ENCODE peak calls at places on chromosome 6, in seven cellular contexts. E is IMR-90, X is fibroblast of lung, V is MM.1S, G is spleen, C is astrocyte of the cerebellum, O is HFF-Myc. F is an unnamed sample.

GRCh38 chr6:130362128-130362527 is 3.7 kb upstream of the TMEM200A start:
- DNase-seq in C (no peak), E (no peak), O (no peak), G (no peak), X (no peak), V (no peak), F (no peak)

GRCh38 chr6:29685718-29686326 is 4.9 kb upstream of the ZFP57 start:
- DNase-seq in V (no peak), G (no peak), O (no peak), C (no peak), X (no peak), E (no peak), F (no peak)

GRCh38 chr6:119261944-119262284 is 87.6 kb downstream of the MAN1A1 start:
- DNase-seq in C (no peak), X (no peak), G (no peak), E (no peak), V (no peak), O (no peak), F (no peak)

GRCh38 chr6:142455957-142456589 is 154.3 kb downstream of the ADGRG6 start:
- DNase-seq in C (no peak), O (no peak), G (no peak), X (no peak), V (no peak), E (no peak), F (no peak)

GRCh38 chr6:56637640-56638039 is 5.0 kb downstream of the DST start:
- DNase-seq in V (peak), G (no peak), X (peak), E (peak), O (peak), C (peak), F (no peak)

GRCh38 chr6:43773050-43773956 is 3.3 kb downstream of the VEGFA start:
- DNase-seq in X (peak), O (no peak), G (peak), V (peak), C (no peak), E (peak), F (no peak)

GRCh38 chr6:33609444-33610034 is 11.6 kb upstream of the ITPR3 start:
- DNase-seq in E (peak), X (peak), G (no peak), V (no peak), C (no peak), O (no peak), F (no peak)

GRCh38 chr6:133432021-133432989 is 191.1 kb downstream of the EYA4 start:
- DNase-seq in G (no peak), C (no peak), X (no peak), V (no peak), O (no peak), E (no peak), F (no peak)

GRCh38 chr6:123742626-123743025 is 61.0 kb upstream of the NKAIN2 start:
- DNase-seq in E (no peak), C (peak), O (no peak), G (no peak), X (peak), V (no peak), F (no peak)

GRCh38 chr6:52725133-52725529 is 38.1 kb downstream of the GSTA2 start:
- DNase-seq in G (no peak), V (no peak), C (no peak), O (no peak), X (no peak), E (no peak), F (no peak)

GRCh38 chr6:106360410-106360988 is at the start of gene CRYBG1:
- DNase-seq in G (peak), X (no peak), V (peak), O (no peak), C (no peak), E (no peak), F (no peak)

GRCh38 chr6:71965404-71965803 is 79.1 kb downstream of the RIMS1 start:
- DNase-seq in X (peak), E (no peak), V (no peak), C (no peak), G (no peak), O (no peak), F (no peak)

GRCh38 chr6:1945235-1945832 is 300.1 kb downstream of the GMDS start:
- DNase-seq in V (no peak), E (no peak), G (no peak), C (no peak), X (no peak), O (no peak), F (no peak)
- TF ChIP-seq CTCF in V (no peak), E (no peak), G (no peak), C (no peak), X (no peak), O (no peak), F (no peak)

GRCh38 chr6:11460001-11460668 is 77.4 kb upstream of the TMEM170B start:
- DNase-seq in X (peak), G (no peak), C (no peak), O (peak), E (peak), V (peak), F (no peak)
- TF ChIP-seq CTCF in X (no peak), G (peak), C (no peak), O (peak), E (no peak), V (peak), F (peak)

GRCh38 chr6:3750324-3751018 is 1.0 kb downstream of the PXDC1 start:
- DNase-seq in G (peak), V (no peak), E (peak), C (no peak), X (peak), O (no peak), F (no peak)

GRCh38 chr6:3752538-3753227 is 1.2 kb upstream of the PXDC1 start:
- DNase-seq in O (no peak), V (no peak), X (no peak), C (no peak), G (no peak), E (no peak), F (no peak)

GRCh38 chr6:3753228-3753795 is 1.8 kb upstream of the PXDC1 start:
- DNase-seq in G (no peak), E (no peak), V (no peak), X (no peak), O (no peak), C (no peak), F (no peak)

GRCh38 chr6:3751019-3751729 is at the start of gene PXDC1:
- DNase-seq in C (no peak), O (no peak), G (peak), X (no peak), E (no peak), V (no peak), F (no peak)

GRCh38 chr6:3751730-3752537 is 421 bp upstream of the PXDC1 start:
- DNase-seq in E (peak), O (no peak), C (peak), X (peak), V (peak), G (peak), F (no peak)
- TF ChIP-seq CTCF in E (peak), O (no peak), C (peak), X (peak), V (peak), G (peak), F (peak)

GRCh38 chr6:95364016-95364604 is 213.2 kb upstream of the MANEA start:
- DNase-seq in E (peak), O (no peak), G (no peak), X (peak), C (peak), V (peak), F (no peak)
- TF ChIP-seq CTCF in E (peak), O (no peak), G (no peak), X (peak), C (peak), V (peak), F (peak)

GRCh38 chr6:82989891-82990290 is 75.8 kb downstream of the UBE3D start:
- DNase-seq in C (no peak), V (no peak), E (no peak), X (no peak), O (peak), G (no peak), F (no peak)
- TF ChIP-seq CTCF in C (no peak), V (no peak), E (no peak), X (no peak), O (no peak), G (no peak), F (no peak)

GRCh38 chr6:96542702-96543101 is 20.2 kb upstream of the FHL5 start:
- DNase-seq in E (no peak), C (no peak), O (no peak), V (no peak), G (no peak), X (no peak), F (no peak)
- TF ChIP-seq CTCF in E (peak), C (peak), O (peak), V (peak), G (no peak), X (peak), F (peak)

DNA sequence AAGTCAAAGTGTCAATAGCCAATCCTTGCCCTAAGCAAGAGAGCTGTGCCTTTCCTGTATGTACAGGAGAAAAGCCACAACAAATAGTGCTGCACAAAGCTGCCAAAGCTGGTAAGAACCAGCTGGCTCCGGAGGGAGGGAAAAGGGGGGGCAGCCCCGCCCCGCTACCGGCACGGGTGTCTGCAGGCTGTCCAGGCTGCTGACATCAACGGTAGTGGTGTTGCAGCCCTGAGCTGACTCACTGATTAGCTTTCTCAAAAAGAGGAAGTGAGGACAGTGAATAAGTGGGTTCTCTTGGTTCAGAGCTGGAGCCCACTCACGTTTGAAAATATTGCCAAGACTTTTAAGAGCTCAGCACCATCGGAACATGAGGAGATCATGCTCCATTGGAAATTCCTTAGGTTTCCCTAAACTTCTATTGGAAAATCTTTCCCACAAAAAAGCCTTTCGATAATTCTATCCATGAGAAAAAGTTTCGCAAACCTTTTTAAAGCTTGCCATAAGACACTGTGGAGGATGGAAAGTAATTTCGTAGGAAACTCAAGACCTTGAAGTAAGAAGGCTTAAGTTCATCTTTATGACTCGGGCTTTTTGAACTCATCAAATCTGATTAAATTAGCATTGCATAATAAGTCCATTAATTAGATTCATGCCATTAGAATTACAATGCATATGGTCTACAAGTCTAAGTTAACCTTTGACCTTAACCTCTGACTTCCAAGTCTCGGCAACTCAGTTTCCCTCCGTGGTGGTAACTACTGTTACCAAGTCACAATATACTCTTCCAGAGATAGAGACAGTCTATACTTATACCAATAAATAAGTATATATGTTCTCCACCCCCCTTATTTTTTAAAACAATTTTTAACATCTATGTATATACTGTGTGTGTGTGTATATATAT is 67.0 kb downstream of the TNFRSF21 start:
- DNase-seq in E (peak), X (peak), V (peak), G (peak), O (peak), C (peak), F (no peak)
- TF ChIP-seq CTCF in E (no peak), X (no peak), V (no peak), G (no peak), O (no peak), C (no peak), F (no peak)

GRCh38 chr6:1314617-1315016 is 2.7 kb downstream of the FOXQ1 start:
- DNase-seq in C (no peak), X (no peak), E (no peak), O (no peak), V (no peak), G (no peak), F (no peak)

GRCh38 chr6:1313364-1313754 is 1.5 kb downstream of the FOXQ1 start:
- DNase-seq in G (no peak), C (no peak), O (no peak), V (no peak), E (no peak), X (no peak), F (no peak)

GRCh38 chr6:1315201-1315559 is 3.3 kb downstream of the FOXQ1 start:
- DNase-seq in V (no peak), G (no peak), X (no peak), C (no peak), O (no peak), E (no peak), F (no peak)

GRCh38 chr6:1312444-1313363 is 806 bp downstream of the FOXQ1 start:
- DNase-seq in O (no peak), V (no peak), G (no peak), E (no peak), C (no peak), X (no peak), F (no peak)

GRCh38 chr6:1313755-1314503 is 2.0 kb downstream of the FOXQ1 start:
- DNase-seq in C (no peak), E (no peak), O (no peak), X (no peak), G (no peak), V (no peak), F (no peak)
- TF ChIP-seq CTCF in C (no peak), E (peak), O (peak), X (peak), G (no peak), V (no peak), F (peak)